ENCODE peak calls at places on chromosomes 7 and 10, in five cellular contexts. B is tibial artery, W is GM12865, U is tibial nerve, C is neural crest cell. Z is an unnamed sample.
A peak's percentile ranks its signal among the peaks of the same experiment; 100 is the strongest.

GRCh38 chr7:50672045-50672444 is 106.8 kb upstream of the DDC start:
- DNase-seq in B (peak; percentile 17), W (no peak), U (no peak), C (no peak), Z (no peak)

GRCh38 chr7:115292381-115292780 is 370.5 kb downstream of the MDFIC start:
- DNase-seq in B (no peak), W (no peak), U (no peak), C (no peak), Z (no peak)

GRCh38 chr7:148959726-148960125 is 68.6 kb downstream of the PDIA4 start:
- DNase-seq in B (no peak), W (no peak), U (no peak), C (no peak), Z (no peak)

GRCh38 chr10:64528294-64529002 is 1007.2 kb downstream of the REEP3 start:
- DNase-seq in B (no peak), W (no peak), U (no peak), C (no peak), Z (no peak)

GRCh38 chr7:20440472-20441105 is 109.9 kb downstream of the ITGB8 start:
- DNase-seq in B (no peak), W (peak; percentile 54), U (no peak), C (peak; percentile 25), Z (peak; percentile 35)

GRCh38 chr10:50325449-50326188 is 74.3 kb upstream of the ASAH2 start:
- DNase-seq in B (peak; percentile 87), W (peak; percentile 64), U (peak; percentile 16), C (no peak), Z (peak; percentile 35)

GRCh38 chr7:150466477-150466876 is 16.0 kb downstream of the GIMAP8 start:
- DNase-seq in B (no peak), W (no peak), U (no peak), C (no peak), Z (no peak)

GRCh38 chr7:101835136-101835535 is 17.7 kb downstream of the CUX1 start:
- DNase-seq in B (no peak), W (no peak), U (no peak), C (no peak), Z (no peak)

GRCh38 chr7:75961194-75961593 is 33.2 kb downstream of the TMEM120A start:
- DNase-seq in B (no peak), W (no peak), U (no peak), C (no peak), Z (no peak)

GRCh38 chr7:97179454-97180104 is 62.1 kb downstream of the SDHAF3 start:
- DNase-seq in B (no peak), W (peak; percentile 66), U (no peak), C (peak; percentile 27), Z (peak; percentile 51)

GRCh38 chr7:29940199-29940598 is 49.4 kb downstream of the SCRN1 start:
- DNase-seq in B (no peak), W (no peak), U (no peak), C (no peak), Z (no peak)

GRCh38 chr7:142711196-142711595 is 38.1 kb upstream of the PRSS1 start:
- DNase-seq in B (no peak), W (no peak), U (no peak), C (no peak), Z (peak; percentile 30)

GRCh38 chr10:16700331-16700730 is 116.9 kb downstream of the RSU1 start:
- DNase-seq in B (no peak), W (no peak), U (no peak), C (no peak), Z (no peak)

GRCh38 chr7:16609842-16610450 is 35.6 kb downstream of the ANKMY2 start:
- DNase-seq in B (no peak), W (peak; percentile 13), U (no peak), C (no peak), Z (no peak)

GRCh38 chr10:35012781-35013180 is 77.4 kb downstream of the CUL2 start:
- DNase-seq in B (no peak), W (no peak), U (no peak), C (no peak), Z (no peak)

GRCh38 chr10:116300477-116301034 is 23.7 kb upstream of the CCDC172 start:
- DNase-seq in B (peak; percentile 25), W (no peak), U (no peak), C (no peak), Z (no peak)

GRCh38 chr7:99392659-99393362 is 15.6 kb downstream of the PDAP1 start:
- DNase-seq in B (peak; percentile 78), W (peak; percentile 71), U (peak; percentile 54), C (peak; percentile 57), Z (peak; percentile 91)

GRCh38 chr7:2820508-2820934 is 23.6 kb downstream of the GNA12 start:
- DNase-seq in B (peak; percentile 91), W (no peak), U (peak; percentile 56), C (no peak), Z (no peak)

GRCh38 chr10:118017071-118017740 is 29.5 kb downstream of the RAB11FIP2 start:
- DNase-seq in B (no peak), W (no peak), U (no peak), C (no peak), Z (no peak)

GRCh38 chr7:29957921-29958320 is 31.7 kb downstream of the SCRN1 start:
- DNase-seq in B (no peak), W (no peak), U (no peak), C (no peak), Z (no peak)

GRCh38 chr10:3395041-3395440 is 222.5 kb upstream of the PITRM1 start:
- DNase-seq in B (no peak), W (no peak), U (no peak), C (no peak), Z (no peak)

GRCh38 chr7:32223721-32224120 is 153.5 kb upstream of the PDE1C start:
- DNase-seq in B (no peak), W (no peak), U (no peak), C (no peak), Z (no peak)

GRCh38 chr10:7988985-7989384 is 65.5 kb upstream of the GATA3 start:
- DNase-seq in B (no peak), W (no peak), U (no peak), C (no peak), Z (peak; percentile 4)

GRCh38 chr7:50647286-50647980 is 82.2 kb upstream of the DDC start:
- DNase-seq in B (no peak), W (no peak), U (no peak), C (no peak), Z (no peak)

GRCh38 chr10:18252086-18252485 is 111.9 kb downstream of the CACNB2 start:
- DNase-seq in B (no peak), W (no peak), U (no peak), C (no peak), Z (no peak)

GRCh38 chr10:99983280-99983988 is 26.3 kb downstream of the DNMBP start:
- DNase-seq in B (peak; percentile 47), W (no peak), U (peak; percentile 29), C (no peak), Z (no peak)

GRCh38 chr7:132491546-132491945 is 84.7 kb downstream of the PLXNA4 start:
- DNase-seq in B (no peak), W (no peak), U (no peak), C (no peak), Z (no peak)

GRCh38 chr7:92425311-92425947 is 21.9 kb upstream of the GATAD1 start:
- DNase-seq in B (no peak), W (peak; percentile 41), U (no peak), C (no peak), Z (no peak)

GRCh38 chr7:72042855-72043254 is 369.3 kb downstream of the CALN1 start:
- DNase-seq in B (no peak), W (no peak), U (no peak), C (no peak), Z (no peak)

GRCh38 chr7:102075126-102075525 is 211.5 kb upstream of the SH2B2 start:
- DNase-seq in B (no peak), W (no peak), U (no peak), C (no peak), Z (no peak)

GRCh38 chr7:47543659-47544058 is 38.3 kb downstream of the TNS3 start:
- DNase-seq in B (no peak), W (peak; percentile 5), U (no peak), C (no peak), Z (no peak)

GRCh38 chr7:150972094-150972493 is 6.0 kb downstream of the KCNH2 start:
- DNase-seq in B (no peak), W (no peak), U (no peak), C (no peak), Z (no peak)

GRCh38 chr10:128568041-128568440 is 441.8 kb upstream of the MKI67 start:
- DNase-seq in B (no peak), W (no peak), U (no peak), C (no peak), Z (no peak)

GRCh38 chr10:100025528-100026070 is 15.9 kb upstream of the DNMBP start:
- DNase-seq in B (no peak), W (no peak), U (no peak), C (no peak), Z (no peak)

GRCh38 chr10:93235686-93236085 is 162.0 kb downstream of the CYP26A1 start:
- DNase-seq in B (no peak), W (no peak), U (no peak), C (no peak), Z (no peak)

GRCh38 chr7:107661081-107661864 is 645 bp downstream of the SLC26A4 start:
- DNase-seq in B (peak; percentile 30), W (peak; percentile 57), U (no peak), C (peak; percentile 43), Z (peak; percentile 65)
- TF ChIP-seq CTCF in B (peak; percentile 4), W (peak; percentile 23), U (no peak), C (peak; percentile 34), Z (peak; percentile 17)

GRCh38 chr10:124125305-124126116 is 32.1 kb upstream of the CHST15 start:
- DNase-seq in B (no peak), W (peak; percentile 37), U (no peak), C (no peak), Z (peak; percentile 17)
- TF ChIP-seq CTCF in B (peak; percentile 28), W (peak; percentile 47), U (peak; percentile 13), C (peak; percentile 56), Z (peak; percentile 61)

GRCh38 chr7:82598958-82599357 is 155.4 kb upstream of the CACNA2D1 start:
- DNase-seq in B (no peak), W (no peak), U (no peak), C (no peak), Z (no peak)

GRCh38 chr7:82602066-82602465 is 158.5 kb upstream of the CACNA2D1 start:
- DNase-seq in B (no peak), W (no peak), U (no peak), C (no peak), Z (no peak)

GRCh38 chr7:82605247-82605864 is 161.8 kb upstream of the CACNA2D1 start:
- DNase-seq in B (no peak), W (peak; percentile 48), U (no peak), C (peak; percentile 16), Z (peak; percentile 40)

GRCh38 chr7:82599910-82600309 is 156.3 kb upstream of the CACNA2D1 start:
- DNase-seq in B (no peak), W (no peak), U (no peak), C (no peak), Z (no peak)

DNA sequence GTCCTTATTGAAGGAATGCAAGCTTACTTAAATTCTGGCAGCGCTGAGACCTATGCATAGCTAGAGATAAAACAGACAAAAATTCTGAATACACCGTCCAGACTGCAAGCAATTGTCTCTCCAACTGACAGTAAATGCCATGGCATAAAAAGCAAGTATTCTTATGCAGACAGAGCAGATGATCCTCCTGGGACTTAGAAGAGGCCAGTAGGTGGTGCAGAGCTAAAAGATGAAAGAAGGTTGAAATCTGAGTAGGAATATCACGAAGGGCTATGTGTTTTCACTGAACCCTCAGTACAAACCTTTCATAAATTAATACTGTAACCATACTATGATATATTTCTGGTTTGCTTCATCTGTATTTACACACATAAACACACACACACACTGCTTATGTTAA is 157.0 kb upstream of the CACNA2D1 start:
- DNase-seq in B (no peak), W (no peak), U (no peak), C (no peak), Z (no peak)
- TF ChIP-seq CTCF in B (no peak), W (no peak), U (no peak), C (peak; percentile 9), Z (no peak)

GRCh38 chr7:10022957-10023356 is 950.7 kb upstream of the PHF14 start:
- DNase-seq in B (no peak), W (no peak), U (no peak), C (no peak), Z (no peak)
- TF ChIP-seq CTCF in B (peak; percentile 17), W (no peak), U (peak; percentile 11), C (peak; percentile 39), Z (no peak)

Z was measured in activated CD8-positive, alpha-beta T cell treated with anti-CD3 and anti-CD28 coated beads for 36 hours.